ENCODE peak calls at places on chromosomes 13 and 19, in six cellular contexts. L is BE2C, G is H1, H is neuronal stem cell, R is astrocyte, S is fibroblast of lung. E is an unnamed sample.

GRCh38 chr13:21478881-21479808 is 20.0 kb upstream of the ZDHHC20 start:
- DNase-seq in H (peak; percentile 65), S (peak; percentile 87), G (no peak), L (peak; percentile 51), R (peak; percentile 53), E (no peak)

GRCh38 chr13:35855531-35856019 is 275.6 kb downstream of the DCLK1 start:
- DNase-seq in R (peak; percentile 58), G (peak; percentile 89), L (peak; percentile 15), S (no peak), H (peak; percentile 8), E (no peak)

GRCh38 chr19:8324186-8325050 is 3.1 kb downstream of the RPS28 start:
- DNase-seq in G (no peak), S (no peak), L (peak; percentile 34), H (no peak), R (no peak), E (no peak)

GRCh38 chr19:45098521-45099464 is 5.8 kb downstream of the PPP1R37 start:
- DNase-seq in S (peak; percentile 63), R (peak; percentile 45), G (no peak), L (peak; percentile 58), H (no peak), E (no peak)

GRCh38 chr19:12939908-12940533 is 1.6 kb downstream of the CALR start:
- DNase-seq in H (no peak), L (no peak), R (no peak), S (no peak), G (no peak), E (no peak)

GRCh38 chr13:79915386-79915785 is 425.5 kb downstream of the SPRY2 start:
- DNase-seq in H (no peak), R (no peak), S (no peak), L (peak; percentile 39), G (no peak), E (no peak)

GRCh38 chr19:11560404-11560988 is 1.5 kb upstream of the ELOF1 start:
- DNase-seq in L (peak; percentile 87), G (no peak), H (peak; percentile 69), R (peak; percentile 39), S (peak; percentile 77), E (no peak)

GRCh38 chr19:14580623-14581237 is 2.2 kb upstream of the CLEC17A start:
- DNase-seq in S (no peak), R (no peak), L (no peak), H (no peak), G (no peak), E (no peak)

GRCh38 chr13:106407338-106407737 is 128.1 kb downstream of the EFNB2 start:
- DNase-seq in G (no peak), L (no peak), R (peak; percentile 42), S (no peak), H (no peak), E (no peak)

GRCh38 chr19:12626958-12627357 is 16.2 kb downstream of the ZNF791 start:
- DNase-seq in G (no peak), R (no peak), H (no peak), L (no peak), S (no peak), E (no peak)

GRCh38 chr13:108360139-108360538 is 90.6 kb downstream of the TNFSF13B start:
- DNase-seq in G (no peak), L (no peak), H (no peak), S (no peak), R (no peak), E (no peak)

GRCh38 chr19:35856546-35857149 is at the start of gene KIRREL2:
- DNase-seq in H (peak; percentile 63), L (peak; percentile 49), G (no peak), S (no peak), R (no peak), E (no peak)

GRCh38 chr19:49151339-49152217 is 3.6 kb downstream of the HRC start:
- DNase-seq in R (no peak), H (no peak), G (peak; percentile 95), S (peak; percentile 28), L (peak; percentile 86), E (no peak)

GRCh38 chr13:80437212-80437611 is 96.3 kb upstream of the SPRY2 start:
- DNase-seq in R (no peak), L (no peak), S (no peak), H (no peak), G (no peak), E (no peak)

GRCh38 chr13:38350114-38350617 is 515 bp downstream of the UFM1 start:
- DNase-seq in R (peak; percentile 59), L (peak; percentile 33), G (no peak), S (peak; percentile 65), H (no peak), E (no peak)

GRCh38 chr19:7083076-7083956 is 13.8 kb downstream of the ZNF557 start:
- DNase-seq in H (no peak), S (peak; percentile 64), G (no peak), R (peak; percentile 37), L (no peak), E (no peak)

DNA sequence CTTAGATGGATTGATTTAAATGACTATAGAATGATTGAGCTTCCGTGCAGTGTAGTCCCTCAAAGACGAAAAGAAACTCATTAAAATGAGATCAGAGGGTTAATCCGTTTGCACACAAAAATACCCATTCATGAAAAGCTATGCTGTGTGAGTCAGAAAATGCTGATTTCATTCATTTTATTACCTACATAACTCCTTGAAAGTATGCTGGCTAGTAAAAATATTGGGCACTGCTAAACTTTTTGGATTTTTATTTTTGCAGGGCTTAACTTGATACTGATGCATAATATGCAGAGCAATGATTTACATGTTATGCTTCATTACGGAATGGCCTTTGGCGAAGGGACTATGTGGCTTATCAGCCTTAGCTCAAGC is 54.2 kb downstream of the WDFY2 start:
- DNase-seq in H (peak; percentile 47), L (no peak), R (peak; percentile 32), G (no peak), S (no peak), E (no peak)
- H3K4me1 ChIP-seq in H (peaks cover 16% of the 10 kb centered on the region), L (peaks cover 3% of the 10 kb centered on the region), R (peaks cover 28% of the 10 kb centered on the region), G (peaks cover 19% of the 10 kb centered on the region), S (peaks cover 4% of the 10 kb centered on the region), E (peaks cover 58% of the 10 kb centered on the region)

GRCh38 chr13:24271611-24272451 is 37.5 kb upstream of the C1QTNF9 start:
- DNase-seq in L (no peak), S (peak; percentile 84), R (peak; percentile 79), G (no peak), H (no peak), E (no peak)

GRCh38 chr13:24272452-24273161 is 36.8 kb upstream of the C1QTNF9 start:
- DNase-seq in L (no peak), G (no peak), H (no peak), S (no peak), R (no peak), E (no peak)

GRCh38 chr13:24274452-24274971 is 34.9 kb upstream of the C1QTNF9 start:
- DNase-seq in H (no peak), G (no peak), R (no peak), L (no peak), S (peak; percentile 72), E (no peak)

GRCh38 chr13:24275041-24275440 is 34.3 kb upstream of the C1QTNF9 start:
- DNase-seq in H (no peak), L (no peak), R (no peak), S (no peak), G (no peak), E (no peak)

GRCh38 chr13:24273926-24274325 is 35.5 kb upstream of the C1QTNF9 start:
- DNase-seq in L (no peak), G (no peak), H (no peak), R (no peak), S (no peak), E (no peak)
- H3K4me1 ChIP-seq in L (no peaks in the 10 kb centered on the region), G (no peaks in the 10 kb centered on the region), H (peaks cover 17% of the 10 kb centered on the region), R (peaks cover 25% of the 10 kb centered on the region), S (peaks cover 6% of the 10 kb centered on the region), E (peaks cover 11% of the 10 kb centered on the region)

GRCh38 chr19:47514869-47515588 is at the start of gene NAPA:
- DNase-seq in L (peak; percentile 100), R (peak; percentile 98), S (peak; percentile 100), G (peak; percentile 100), H (peak; percentile 100), E (peak; percentile 100)
- H3K4me1 ChIP-seq in L (no peaks in the 10 kb centered on the region), R (peaks cover 13% of the 10 kb centered on the region), S (peaks cover 30% of the 10 kb centered on the region), G (no peaks in the 10 kb centered on the region), H (peaks cover 5% of the 10 kb centered on the region), E (peaks cover 36% of the 10 kb centered on the region)

GRCh38 chr19:2666344-2666994 is 36.0 kb downstream of the GNG7 start:
- DNase-seq in L (no peak), S (no peak), H (no peak), R (no peak), G (no peak), E (no peak)

GRCh38 chr19:2661615-2662014 is 40.9 kb downstream of the GNG7 start:
- DNase-seq in S (no peak), R (no peak), L (peak; percentile 41), H (no peak), G (no peak), E (no peak)

GRCh38 chr19:2668188-2668763 is 34.2 kb downstream of the GNG7 start:
- DNase-seq in G (no peak), R (no peak), S (no peak), H (no peak), L (no peak), E (no peak)

GRCh38 chr19:2663920-2664571 is 38.4 kb downstream of the GNG7 start:
- DNase-seq in G (no peak), H (no peak), L (no peak), S (no peak), R (no peak), E (no peak)

DNA sequence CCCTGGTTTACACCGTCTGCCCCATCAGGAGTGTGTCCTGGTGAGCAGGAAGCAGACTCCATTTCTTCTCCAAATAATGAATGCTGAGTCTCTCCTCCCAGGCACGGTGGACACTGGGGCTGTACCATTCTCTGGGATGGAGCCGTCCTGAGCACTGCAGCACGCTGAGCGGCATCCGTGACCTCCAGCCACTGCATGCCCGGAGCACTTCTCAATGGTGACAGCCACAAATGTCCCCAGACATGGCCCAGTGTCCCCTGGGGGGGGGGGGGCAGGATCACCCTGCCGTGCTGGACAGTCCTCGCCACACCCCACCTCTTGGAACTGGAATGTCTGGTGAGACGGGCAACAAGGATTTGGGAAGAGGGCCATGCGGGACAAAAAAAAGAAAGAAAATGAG is 37.4 kb downstream of the GNG7 start:
- DNase-seq in H (no peak), G (no peak), R (no peak), S (no peak), L (no peak), E (no peak)
- H3K4me1 ChIP-seq in H (no peaks in the 10 kb centered on the region), G (no peaks in the 10 kb centered on the region), R (no peaks in the 10 kb centered on the region), S (no peaks in the 10 kb centered on the region), L (no peaks in the 10 kb centered on the region), E (no peaks in the 10 kb centered on the region)

GRCh38 chr13:111215081-111216047 is 100.3 kb downstream of the ARHGEF7 start:
- DNase-seq in R (no peak), G (no peak), S (no peak), L (no peak), H (no peak), E (no peak)
- H3K4me1 ChIP-seq in R (peaks cover 37% of the 10 kb centered on the region), G (peaks cover 41% of the 10 kb centered on the region), S (peaks cover 15% of the 10 kb centered on the region), L (peaks cover 3% of the 10 kb centered on the region), H (peaks cover 24% of the 10 kb centered on the region), E (peaks cover 11% of the 10 kb centered on the region)

DNA sequence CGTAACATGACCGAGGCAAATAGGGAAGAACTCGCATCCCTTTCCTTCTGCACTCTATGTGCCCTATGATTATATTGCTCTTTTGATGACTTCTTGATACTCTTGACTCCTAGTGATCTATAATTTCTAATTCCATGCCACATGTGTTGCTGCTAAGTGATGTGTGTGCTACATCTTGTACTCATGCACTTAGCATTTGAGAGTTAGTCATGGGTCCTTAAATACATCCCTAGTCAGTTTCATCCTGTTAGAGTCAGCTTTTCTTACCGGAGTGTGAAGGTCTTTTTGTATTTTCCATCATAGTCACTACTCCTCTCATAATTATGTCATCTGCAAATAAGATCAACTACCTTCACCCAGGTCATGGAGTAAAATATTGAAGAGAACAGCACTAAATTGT is 30.3 kb downstream of the RXFP2 start:
- DNase-seq in G (no peak), H (no peak), L (no peak), R (no peak), S (no peak), E (no peak)
- H3K4me1 ChIP-seq in G (no peaks in the 10 kb centered on the region), H (no peaks in the 10 kb centered on the region), L (no peaks in the 10 kb centered on the region), R (peaks cover 46% of the 10 kb centered on the region), S (peaks cover 10% of the 10 kb centered on the region), E (no peaks in the 10 kb centered on the region)

GRCh38 chr19:38650911-38651584 is 3.6 kb downstream of the ACTN4 start:
- DNase-seq in L (no peak), R (peak; percentile 88), S (peak; percentile 94), H (no peak), G (no peak), E (no peak)
- H3K4me1 ChIP-seq in L (peaks cover 11% of the 10 kb centered on the region), R (peaks cover 58% of the 10 kb centered on the region), S (peaks cover 36% of the 10 kb centered on the region), H (peaks cover 34% of the 10 kb centered on the region), G (peaks cover 7% of the 10 kb centered on the region), E (peaks cover 41% of the 10 kb centered on the region)

E was measured in esophagus squamous epithelium.